ENCODE peak calls at places on chromosomes 13 and 19, in ten cellular contexts. F, G, K, I, W, S, C, U, L and M are unnamed samples.

GRCh38 chr13:112441226-112441625 is 65.1 kb downstream of the SPACA7 start:
- DNase-seq in L (no peak), F (no peak), C (no peak), G (no peak), U (no peak), W (no peak), S (no peak), I (no peak), K (no peak), M (peak; percentile 65)

GRCh38 chr13:27405521-27406134 is 18.8 kb upstream of the GTF3A start:
- DNase-seq in S (no peak), K (no peak), L (no peak), I (no peak), W (no peak), C (no peak), U (no peak), G (no peak), F (no peak), M (no peak)

GRCh38 chr13:30798776-30799625 is 63.7 kb downstream of the ALOX5AP start:
- DNase-seq in F (no peak), C (no peak), G (no peak), L (no peak), I (no peak), U (no peak), W (no peak), K (peak; percentile 35), S (no peak), M (no peak)

GRCh38 chr19:29482855-29483640 is 42.7 kb upstream of the VSTM2B start:
- DNase-seq in U (no peak), C (no peak), W (no peak), I (no peak), K (no peak), S (no peak), F (no peak), L (no peak), G (no peak), M (no peak)

GRCh38 chr13:106143392-106143791 is 392.1 kb downstream of the EFNB2 start:
- DNase-seq in I (no peak), S (no peak), K (no peak), U (no peak), L (no peak), F (no peak), G (no peak), C (no peak), W (no peak), M (no peak)

GRCh38 chr13:50323440-50324070 is 308.3 kb downstream of the KCNRG start:
- DNase-seq in C (no peak), W (no peak), I (no peak), L (no peak), G (no peak), U (no peak), F (no peak), K (no peak), S (no peak), M (no peak)

GRCh38 chr19:31529121-31529520 is 179.9 kb upstream of the TSHZ3 start:
- DNase-seq in W (no peak), C (no peak), L (no peak), F (no peak), S (no peak), K (no peak), U (no peak), G (no peak), I (no peak), M (no peak)

GRCh38 chr13:113972451-113973217 is 1.2 kb downstream of the C13orf46 start:
- DNase-seq in K (no peak), L (no peak), S (no peak), U (no peak), G (no peak), C (no peak), W (no peak), F (no peak), I (no peak), M (peak; percentile 59)

GRCh38 chr19:30669329-30670010 is 297.3 kb downstream of the ZNF536 start:
- DNase-seq in L (peak; percentile 26), G (peak; percentile 5), C (no peak), I (peak; percentile 30), U (peak; percentile 68), K (peak; percentile 81), W (no peak), S (peak; percentile 80), F (peak; percentile 61), M (no peak)

GRCh38 chr13:103812558-103812957 is 746.3 kb upstream of the SLC10A2 start:
- DNase-seq in C (no peak), U (no peak), G (no peak), I (peak; percentile 65), F (no peak), K (no peak), W (no peak), S (no peak), L (no peak), M (no peak)

GRCh38 chr19:18995804-18996241 is 37.5 kb downstream of the SUGP2 start:
- DNase-seq in K (no peak), F (peak; percentile 34), G (no peak), S (no peak), C (no peak), U (peak; percentile 9), I (peak; percentile 40), L (no peak), W (no peak), M (no peak)

GRCh38 chr19:55820037-55820436 is 11.8 kb downstream of the NLRP11 start:
- DNase-seq in K (no peak), G (no peak), U (no peak), S (no peak), W (no peak), C (no peak), F (no peak), I (no peak), L (no peak), M (no peak)

GRCh38 chr13:104477256-104477655 is 1411.0 kb upstream of the SLC10A2 start:
- DNase-seq in W (no peak), C (no peak), G (no peak), F (no peak), I (no peak), K (no peak), U (no peak), L (no peak), S (no peak), M (no peak)

GRCh38 chr19:50967924-50968708 is 1.3 kb downstream of the KLK6 start:
- DNase-seq in K (no peak), F (no peak), C (no peak), W (no peak), S (no peak), L (no peak), I (no peak), G (no peak), U (no peak), M (no peak)

GRCh38 chr13:39688278-39688677 is 32.8 kb downstream of the COG6 start:
- DNase-seq in F (no peak), K (no peak), U (peak; percentile 4), G (no peak), L (no peak), I (no peak), S (no peak), W (no peak), C (no peak), M (no peak)

GRCh38 chr19:18861235-18861634 is 29.5 kb downstream of the UPF1 start:
- DNase-seq in W (no peak), S (no peak), U (no peak), G (no peak), L (no peak), K (no peak), C (no peak), I (no peak), F (no peak), M (no peak)

GRCh38 chr19:45587873-45588272 is 3.3 kb upstream of the OPA3 start:
- DNase-seq in I (no peak), U (no peak), S (no peak), G (no peak), C (no peak), K (no peak), L (no peak), W (no peak), F (no peak), M (no peak)

GRCh38 chr13:74040200-74040599 is 94.0 kb downstream of the KLF12 start:
- DNase-seq in F (no peak), L (no peak), S (no peak), K (no peak), W (no peak), G (no peak), C (no peak), U (peak; percentile 40), I (peak; percentile 56), M (no peak)

GRCh38 chr19:18649371-18650047 is 12.7 kb downstream of the KLHL26 start:
- DNase-seq in U (no peak), W (no peak), I (no peak), C (no peak), G (no peak), K (peak; percentile 66), S (peak; percentile 69), L (no peak), F (no peak), M (no peak)

GRCh38 chr19:41886761-41887710 is 4.1 kb downstream of the ARHGEF1 start:
- DNase-seq in W (peak; percentile 64), I (no peak), L (peak; percentile 72), K (no peak), U (peak; percentile 73), S (no peak), G (peak; percentile 26), F (no peak), C (peak; percentile 50), M (no peak)

GRCh38 chr13:38202730-38203129 is 146.9 kb upstream of the UFM1 start:
- DNase-seq in K (no peak), I (no peak), C (no peak), G (no peak), U (no peak), W (no peak), S (no peak), F (no peak), L (no peak), M (no peak)

GRCh38 chr13:33644607-33645543 is 173.1 kb upstream of the RFC3 start:
- DNase-seq in C (no peak), I (peak; percentile 15), G (no peak), L (no peak), K (peak; percentile 46), U (no peak), W (no peak), F (no peak), S (peak; percentile 36), M (no peak)

GRCh38 chr13:80213201-80213600 is 127.7 kb downstream of the SPRY2 start:
- DNase-seq in F (no peak), G (no peak), W (no peak), U (no peak), S (no peak), I (no peak), C (no peak), K (no peak), L (no peak), M (no peak)

GRCh38 chr13:28750187-28751045 is 31.6 kb upstream of the SLC46A3 start:
- DNase-seq in L (no peak), W (no peak), I (no peak), S (no peak), G (no peak), K (no peak), F (no peak), U (no peak), C (no peak), M (no peak)

GRCh38 chr13:76790519-76791289 is 95.5 kb downstream of the KCTD12 start:
- DNase-seq in U (no peak), S (no peak), L (no peak), F (no peak), K (no peak), W (no peak), I (no peak), G (no peak), C (no peak), M (no peak)